ENCODE peak calls at places on chromosome 17, in seven cellular contexts. C, J, E, M, P, L and O are unnamed samples.

GRCh38 chr17:15384142-15384803 is 42.9 kb upstream of the TEKT3 start:
- DNase-seq in C (no peak), J (peak; percentile 86), E (peak; percentile 37), M (peak; percentile 51), P (no peak), L (no peak), O (no peak)

GRCh38 chr17:80195671-80196529 is 24.2 kb downstream of the SGSH start:
- DNase-seq in C (no peak), J (peak; percentile 11), E (no peak), M (peak; percentile 36), P (peak; percentile 61), L (peak; percentile 51), O (no peak)

GRCh38 chr17:80382446-80382845 is 32.5 kb upstream of the ENDOV start:
- DNase-seq in C (no peak), J (no peak), E (no peak), M (no peak), P (no peak), L (no peak), O (no peak)

GRCh38 chr17:40346061-40346767 is 18.3 kb downstream of the GJD3 start:
- DNase-seq in C (no peak), J (no peak), E (peak; percentile 23), M (no peak), P (no peak), L (no peak), O (no peak)

GRCh38 chr17:65013613-65014391 is 42.7 kb downstream of the GNA13 start:
- DNase-seq in C (no peak), J (peak; percentile 81), E (peak; percentile 51), M (peak; percentile 94), P (peak; percentile 24), L (no peak), O (peak; percentile 68)

GRCh38 chr17:79848370-79848766 is 9.1 kb upstream of the CBX4 start:
- DNase-seq in C (no peak), J (no peak), E (no peak), M (no peak), P (no peak), L (no peak), O (no peak)

GRCh38 chr17:4956493-4957061 is 5.7 kb downstream of the ENO3 start:
- DNase-seq in C (no peak), J (no peak), E (no peak), M (no peak), P (peak; percentile 29), L (peak; percentile 47), O (no peak)

GRCh38 chr17:56468840-56469239 is 124.7 kb upstream of the NOG start:
- DNase-seq in C (no peak), J (no peak), E (no peak), M (no peak), P (no peak), L (no peak), O (no peak)

GRCh38 chr17:11853321-11854151 is 143.7 kb downstream of the ZNF18 start:
- DNase-seq in C (no peak), J (peak; percentile 2), E (no peak), M (no peak), P (no peak), L (no peak), O (no peak)

GRCh38 chr17:64291268-64291851 is 28.3 kb upstream of the TEX2 start:
- DNase-seq in C (no peak), J (no peak), E (no peak), M (no peak), P (no peak), L (peak; percentile 41), O (no peak)

GRCh38 chr17:43908111-43908721 is 880 bp upstream of the MPP2 start:
- DNase-seq in C (no peak), J (peak; percentile 75), E (peak; percentile 80), M (peak; percentile 90), P (peak; percentile 61), L (peak; percentile 48), O (peak; percentile 18)

GRCh38 chr17:48144976-48145798 is 37.6 kb downstream of the SNX11 start:
- DNase-seq in C (no peak), J (no peak), E (no peak), M (no peak), P (no peak), L (no peak), O (no peak)

GRCh38 chr17:32341141-32341856 is 674 bp downstream of the C17orf75 start:
- DNase-seq in C (no peak), J (no peak), E (no peak), M (peak; percentile 49), P (peak; percentile 63), L (peak; percentile 71), O (no peak)

GRCh38 chr17:70329751-70330150 is 160.4 kb downstream of the KCNJ2 start:
- DNase-seq in C (no peak), J (no peak), E (no peak), M (no peak), P (no peak), L (no peak), O (no peak)

GRCh38 chr17:73588291-73589095 is 55.8 kb downstream of the SDK2 start:
- DNase-seq in C (no peak), J (no peak), E (no peak), M (peak; percentile 11), P (no peak), L (peak; percentile 87), O (no peak)

DNA sequence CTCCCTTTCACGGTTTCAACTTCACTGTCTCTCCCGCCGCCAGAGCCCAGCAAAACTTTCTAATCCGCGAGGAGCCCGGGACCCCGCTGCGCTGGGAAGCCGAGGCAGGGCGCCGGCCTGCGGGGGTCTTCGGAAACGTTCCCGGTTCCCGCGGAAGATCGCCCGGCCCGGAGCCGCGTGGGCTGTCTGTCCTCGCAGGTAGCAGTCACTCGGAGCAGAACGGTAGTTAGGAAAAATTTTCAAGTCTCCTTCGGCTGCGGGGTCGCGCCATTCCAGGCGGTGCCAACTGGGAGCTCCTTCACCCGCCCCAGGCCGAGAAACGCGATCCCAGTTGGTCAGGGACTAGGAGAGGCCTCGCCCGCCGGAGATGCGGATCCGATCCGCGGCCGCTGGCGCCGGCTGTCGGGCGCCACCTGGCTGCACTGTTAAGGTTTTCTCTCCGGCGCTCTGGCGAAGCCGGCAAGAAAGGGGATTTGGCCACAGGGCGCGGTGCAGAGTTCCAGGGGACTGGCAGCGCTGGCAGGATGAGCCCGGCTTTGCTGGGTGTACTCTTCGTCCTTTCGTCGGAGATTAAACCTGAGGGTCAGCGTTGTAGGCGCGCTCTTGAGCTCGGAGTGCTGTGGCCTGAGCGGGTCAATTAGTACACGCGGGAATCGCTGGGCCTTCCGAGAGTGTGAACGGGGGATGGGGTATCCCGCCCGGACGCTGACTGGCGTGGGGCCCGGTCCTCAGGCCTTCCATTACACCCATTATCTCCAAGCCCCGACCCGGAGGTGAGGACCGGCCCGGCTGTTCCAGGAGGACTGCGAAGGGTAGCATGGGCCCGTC is 135.4 kb downstream of the KCNJ12 start:
- DNase-seq in C (no peak), J (peak; percentile 87), E (peak; percentile 75), M (peak; percentile 91), P (peak; percentile 48), L (peak; percentile 50), O (peak; percentile 21)
- H3K4me3 ChIP-seq in C (peak overlapping the region; percentile 58), J (peak overlapping the region; percentile 56), E (peak overlapping the region; percentile 45), M (peak overlapping the region; percentile 76), P (no peak overlapping the region), L (no peak overlapping the region), O (peak overlapping the region; percentile 62)

DNA sequence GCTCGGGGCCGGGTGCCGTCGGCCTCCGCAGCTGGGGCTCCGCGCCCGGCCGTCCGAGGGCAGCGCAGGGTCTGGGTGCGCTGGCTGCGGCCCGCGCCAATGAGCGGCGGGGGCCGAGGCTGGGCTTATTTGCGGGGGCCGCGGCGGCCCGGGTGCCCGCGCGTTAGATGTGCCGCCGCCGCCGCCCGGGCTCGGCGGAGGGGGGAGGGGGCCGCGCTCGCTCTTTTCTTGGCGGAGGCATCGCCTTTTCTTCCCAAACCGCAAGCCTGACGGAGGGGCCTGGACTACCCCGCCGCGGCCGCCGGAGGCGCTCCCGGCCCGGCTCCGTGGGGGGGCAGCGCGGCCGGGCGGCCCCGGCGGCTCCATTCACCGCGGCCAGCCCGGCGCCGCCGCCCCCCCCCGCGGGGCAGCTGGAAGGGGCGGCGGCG is at the start of gene NOTUM:
- DNase-seq in C (no peak), J (peak; percentile 45), E (no peak), M (peak; percentile 61), P (no peak), L (peak; percentile 39), O (no peak)
- H3K4me3 ChIP-seq in C (peak within 1 kb of the TSS; percentile 24), J (no peak within 1 kb of the TSS), E (peak within 1 kb of the TSS; percentile 29), M (no peak within 1 kb of the TSS), P (no peak within 1 kb of the TSS), L (peak within 1 kb of the TSS; percentile 58), O (peak within 1 kb of the TSS; percentile 7)

DNA sequence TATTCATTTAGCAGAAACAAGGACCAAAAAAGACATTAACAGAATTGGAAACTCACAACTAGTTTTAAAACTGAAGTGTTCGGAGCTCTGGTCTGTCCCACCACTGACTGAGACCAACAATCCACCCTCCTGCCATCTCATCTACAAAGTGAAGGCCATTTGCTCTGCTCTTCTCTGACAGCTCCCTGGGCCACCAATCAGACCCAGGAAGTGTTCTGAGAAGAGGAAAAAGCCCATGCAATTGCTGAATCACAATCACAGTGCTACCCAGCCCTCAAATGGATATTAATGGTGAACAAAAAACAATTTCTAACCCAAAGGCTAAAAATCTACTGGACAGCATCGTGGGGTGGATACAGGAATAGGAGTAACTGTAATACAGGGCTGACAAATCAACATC is 2.1 kb downstream of the RPL23 start:
- DNase-seq in C (no peak), J (no peak), E (no peak), M (peak; percentile 36), P (no peak), L (no peak), O (no peak)
- H3K4me3 ChIP-seq in C (peak overlapping the region; percentile 68), J (peak overlapping the region; percentile 64), E (no peak overlapping the region), M (peak overlapping the region; percentile 98), P (no peak overlapping the region), L (peak overlapping the region; percentile 87), O (peak overlapping the region; percentile 91)

GRCh38 chr17:2485970-2486369 is 25.7 kb downstream of the METTL16 start:
- DNase-seq in C (no peak), J (no peak), E (no peak), M (no peak), P (no peak), L (no peak), O (no peak)
- H3K4me3 ChIP-seq in C (no peak overlapping the region), J (no peak overlapping the region), E (peak overlapping the region; percentile 12), M (no peak overlapping the region), P (no peak overlapping the region), L (no peak overlapping the region), O (no peak overlapping the region)

GRCh38 chr17:17837966-17838962 is 1.5 kb upstream of the SREBF1 start:
- DNase-seq in C (no peak), J (peak; percentile 63), E (peak; percentile 63), M (peak; percentile 73), P (no peak), L (peak; percentile 14), O (no peak)
- H3K4me3 ChIP-seq in C (no peak overlapping the region), J (no peak overlapping the region), E (no peak overlapping the region), M (no peak overlapping the region), P (no peak overlapping the region), L (no peak overlapping the region), O (no peak overlapping the region)